ENCODE peak calls at places on chromosomes 12 and 14, in ten cellular contexts. I is HepG2, O is HCT116, F is esophagus muscularis mucosa, R is prostate gland, J is GM12878, Y is K562, D is sigmoid colon, K is transverse colon, C is GM23338. L is an unnamed sample.
A peak's percentile ranks its signal among the peaks of the same experiment; 100 is the strongest.

GRCh38 chr12:752673-753400 is 458 bp downstream of the WNK1 start:
- DNase-seq in K (peak; percentile 69), R (peak; percentile 38), C (peak; percentile 66), O (no peak), Y (peak; percentile 62), F (no peak), D (no peak), I (no peak), J (no peak), L (peak; percentile 84)

GRCh38 chr12:47079365-47079893 is at the start of gene PCED1B:
- DNase-seq in C (peak; percentile 74), O (no peak), R (peak; percentile 67), K (peak; percentile 77), I (peak; percentile 8), Y (peak; percentile 89), J (no peak), D (peak; percentile 91), F (no peak), L (peak; percentile 75)

GRCh38 chr12:131831021-131831571 is 2.9 kb downstream of the MMP17 start:
- DNase-seq in J (no peak), R (no peak), K (no peak), Y (no peak), C (no peak), D (peak; percentile 66), O (no peak), F (no peak), I (no peak), L (no peak)

GRCh38 chr14:72178517-72178916 is 246.3 kb downstream of the RGS6 start:
- DNase-seq in C (peak; percentile 44), Y (no peak), O (no peak), F (no peak), D (no peak), R (no peak), I (no peak), J (no peak), K (no peak), L (no peak)

GRCh38 chr12:118377005-118377890 is 893 bp downstream of the SUDS3 start:
- DNase-seq in J (no peak), C (peak; percentile 15), F (no peak), K (no peak), O (no peak), R (no peak), Y (peak; percentile 23), D (no peak), I (no peak), L (no peak)

GRCh38 chr12:124140889-124141550 is 153.9 kb upstream of the RFLNA start:
- DNase-seq in I (no peak), Y (no peak), K (no peak), F (no peak), C (peak; percentile 91), J (no peak), R (no peak), D (no peak), O (no peak), L (no peak)

GRCh38 chr14:59277659-59278058 is 89.2 kb downstream of the DAAM1 start:
- DNase-seq in I (no peak), C (no peak), J (no peak), R (no peak), D (no peak), O (no peak), K (no peak), F (no peak), Y (no peak), L (no peak)

GRCh38 chr14:61475316-61475715 is 153.9 kb downstream of the PRKCH start:
- DNase-seq in D (no peak), F (no peak), O (peak; percentile 56), R (no peak), Y (peak; percentile 48), C (peak; percentile 88), I (peak; percentile 67), K (no peak), J (no peak), L (no peak)

GRCh38 chr12:107200394-107200793 is 107.0 kb upstream of the CRY1 start:
- DNase-seq in K (no peak), R (no peak), J (no peak), Y (no peak), F (no peak), I (peak; percentile 32), O (peak; percentile 68), C (no peak), D (no peak), L (no peak)

GRCh38 chr12:51847830-51848727 is at the start of gene FIGNL2:
- DNase-seq in K (no peak), F (no peak), C (peak; percentile 65), R (no peak), Y (peak; percentile 25), D (no peak), I (no peak), O (no peak), J (no peak), L (no peak)

GRCh38 chr12:111068281-111068680 is 147.9 kb upstream of the MYL2 start:
- DNase-seq in K (no peak), O (no peak), D (no peak), C (no peak), J (no peak), R (no peak), I (no peak), F (no peak), Y (no peak), L (no peak)

GRCh38 chr14:25069889-25070288 is 19.9 kb upstream of the STXBP6 start:
- DNase-seq in K (no peak), O (no peak), Y (no peak), I (no peak), J (no peak), F (no peak), C (no peak), D (no peak), R (no peak), L (no peak)

GRCh38 chr12:3827301-3828000 is 45.7 kb downstream of the PARP11 start:
- DNase-seq in I (no peak), D (no peak), Y (no peak), C (no peak), R (no peak), O (no peak), F (no peak), K (no peak), J (peak; percentile 38), L (no peak)

GRCh38 chr12:113049976-113050742 is 6.4 kb upstream of the DTX1 start:
- DNase-seq in D (no peak), R (no peak), Y (no peak), O (peak; percentile 15), I (peak; percentile 29), K (peak; percentile 33), F (no peak), C (peak; percentile 79), J (no peak), L (no peak)

GRCh38 chr14:104460920-104461651 is 118.5 kb upstream of the C14orf180 start:
- DNase-seq in R (no peak), J (no peak), D (no peak), I (no peak), Y (no peak), O (no peak), F (peak; percentile 89), C (peak; percentile 86), K (no peak), L (peak; percentile 60)

GRCh38 chr14:64536488-64537245 is 3.9 kb upstream of the HSPA2 start:
- DNase-seq in K (no peak), I (peak; percentile 28), D (no peak), C (peak; percentile 20), F (no peak), R (no peak), J (no peak), O (no peak), Y (no peak), L (no peak)

GRCh38 chr12:70756118-70756517 is 118.9 kb upstream of the PTPRB start:
- DNase-seq in R (no peak), K (no peak), J (no peak), O (no peak), C (no peak), I (no peak), Y (peak; percentile 83), D (no peak), F (no peak), L (no peak)

GRCh38 chr14:93207468-93208308 is 632 bp downstream of the UBR7 start:
- DNase-seq in K (no peak), D (peak; percentile 80), O (no peak), C (peak; percentile 78), I (no peak), F (no peak), J (no peak), Y (peak; percentile 63), R (no peak), L (no peak)
- TF ChIP-seq CTCF in K (no peak), D (peak; percentile 8), O (peak; percentile 47), C (peak; percentile 77), I (peak; percentile 65), F (no peak), J (peak; percentile 47), Y (peak; percentile 51), R (peak; percentile 29), L (no peak)

GRCh38 chr14:90886297-90886830 is 70.1 kb upstream of the TTC7B start:
- DNase-seq in C (peak; percentile 7), K (no peak), Y (peak; percentile 7), J (no peak), I (no peak), R (no peak), D (no peak), O (no peak), F (no peak), L (no peak)
- H3K4me1 ChIP-seq in C (no peaks in the 10 kb centered on the region), K (no peaks in the 10 kb centered on the region), Y (no peaks in the 10 kb centered on the region), J (no peaks in the 10 kb centered on the region), I (no peaks in the 10 kb centered on the region), R (no peaks in the 10 kb centered on the region), D (no peaks in the 10 kb centered on the region), O (no peaks in the 10 kb centered on the region), F (no peaks in the 10 kb centered on the region), L (no peaks in the 10 kb centered on the region)

GRCh38 chr12:96812153-96812552 is 94.9 kb upstream of the NEDD1 start:
- DNase-seq in R (no peak), I (no peak), D (no peak), Y (no peak), O (no peak), K (no peak), F (no peak), C (no peak), J (no peak), L (no peak)
- TF ChIP-seq POLR2AphosphoS5 in R (no peak), I (no peak), D (no peak), Y (no peak), O (no peak), K (no peak), F (no peak), C (no peak), J (no peak), L (no peak)

GRCh38 chr12:6978188-6978986 is 7.7 kb downstream of the EMG1 start:
- DNase-seq in C (no peak), J (no peak), R (peak; percentile 58), I (no peak), D (no peak), O (no peak), Y (no peak), F (no peak), K (no peak), L (no peak)
- TF ChIP-seq CTCF in C (no peak), J (no peak), R (peak; percentile 29), I (no peak), D (no peak), O (no peak), Y (peak; percentile 17), F (no peak), K (no peak), L (no peak)

L was measured in suprapubic skin.